ENCODE peak calls at places on chromosomes 7 and 10, in eight cellular contexts. K is Calu3; W is cardiac muscle cell; Y is CD4-positive, alpha-beta T cell; J is transverse colon; O is brain microvascular endothelial cell; U is endothelial cell; D is right lobe of liver. M is an unnamed sample.
A peak's percentile ranks its signal among the peaks of the same experiment; 100 is the strongest.

GRCh38 chr10:104066945-104067344 is 18.7 kb downstream of the COL17A1 start:
- DNase-seq in D (no peak), K (no peak), O (no peak), W (no peak), J (no peak), U (no peak), Y (no peak), M (no peak)

GRCh38 chr7:148515728-148516715 is 74.5 kb upstream of the C7orf33 start:
- DNase-seq in K (no peak), U (no peak), Y (no peak), W (no peak), D (no peak), J (no peak), O (peak; percentile 28), M (no peak)

GRCh38 chr7:87671-88070 is 104.7 kb upstream of the FAM20C start:
- DNase-seq in W (no peak), D (no peak), Y (no peak), O (no peak), K (no peak), J (no peak), U (no peak), M (peak; percentile 76)

GRCh38 chr10:70655316-70655715 is 17.0 kb upstream of the ADAMTS14 start:
- DNase-seq in Y (no peak), K (no peak), O (no peak), W (no peak), D (peak; percentile 23), U (no peak), J (no peak), M (peak; percentile 44)

GRCh38 chr10:114017873-114018272 is 25.8 kb upstream of the ADRB1 start:
- DNase-seq in U (no peak), D (no peak), Y (no peak), K (no peak), J (no peak), O (no peak), W (no peak), M (no peak)

GRCh38 chr7:75905785-75906604 is 9.0 kb upstream of the POR start:
- DNase-seq in W (no peak), U (peak; percentile 10), D (peak; percentile 93), K (peak; percentile 18), J (peak; percentile 53), O (peak; percentile 35), Y (no peak), M (no peak)

GRCh38 chr7:131010714-131011436 is 276.9 kb upstream of the KLF14 start:
- DNase-seq in W (no peak), Y (no peak), J (no peak), K (no peak), D (no peak), O (no peak), U (no peak), M (no peak)

GRCh38 chr10:15313034-15313433 is 58.1 kb downstream of the FAM171A1 start:
- DNase-seq in U (no peak), Y (no peak), K (no peak), D (no peak), J (no peak), O (no peak), W (no peak), M (no peak)

GRCh38 chr10:4672199-4672598 is 153.8 kb upstream of the AKR1E2 start:
- DNase-seq in O (no peak), D (no peak), K (no peak), W (no peak), U (no peak), Y (no peak), J (no peak), M (no peak)

GRCh38 chr10:74079914-74080590 is 70.6 kb downstream of the AP3M1 start:
- DNase-seq in K (no peak), D (no peak), Y (no peak), W (no peak), U (no peak), J (no peak), O (no peak), M (no peak)

GRCh38 chr10:96124230-96125141 is 5.6 kb upstream of the ZNF518A start:
- DNase-seq in W (peak; percentile 61), K (peak; percentile 67), O (peak; percentile 29), J (peak; percentile 63), U (peak; percentile 59), Y (no peak), D (peak; percentile 70), M (no peak)

GRCh38 chr10:90592903-90593302 is 264.9 kb downstream of the HTR7 start:
- DNase-seq in K (peak; percentile 38), O (peak; percentile 48), J (no peak), W (peak; percentile 82), U (peak; percentile 69), Y (no peak), D (no peak), M (no peak)

GRCh38 chr7:111076205-111076604 is 14.7 kb upstream of the LRRN3 start:
- DNase-seq in J (no peak), Y (no peak), U (no peak), D (no peak), W (no peak), K (no peak), O (peak; percentile 66), M (no peak)

GRCh38 chr7:78043159-78043558 is 244.6 kb downstream of the PHTF2 start:
- DNase-seq in W (no peak), O (no peak), U (no peak), J (no peak), Y (no peak), K (no peak), D (no peak), M (no peak)

GRCh38 chr7:128459394-128459878 is 3.8 kb downstream of the HILPDA start:
- DNase-seq in K (peak; percentile 64), D (no peak), W (peak; percentile 73), U (peak; percentile 57), O (peak; percentile 66), J (peak; percentile 77), Y (peak; percentile 69), M (no peak)

DNA sequence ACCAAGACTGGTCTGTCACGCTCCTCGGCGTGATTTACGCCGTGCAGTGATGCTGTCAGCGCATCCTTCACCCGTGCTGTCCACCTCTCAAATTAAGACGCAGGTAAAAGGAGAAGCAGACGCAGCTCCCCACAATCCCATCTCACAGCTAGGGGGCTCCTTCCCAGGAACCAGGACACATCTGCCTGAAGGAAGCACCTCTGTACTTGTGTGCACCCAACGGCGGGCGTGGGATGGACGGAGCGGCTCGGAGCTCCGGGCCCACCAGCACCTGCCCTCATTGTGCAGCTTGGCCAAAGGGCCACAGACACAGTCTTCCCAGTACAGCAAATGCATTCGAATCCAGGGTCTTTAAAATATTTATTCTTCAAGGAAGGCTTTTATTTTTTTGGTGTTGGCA is 55.3 kb downstream of the STK32C start:
- DNase-seq in D (no peak), J (no peak), Y (no peak), O (no peak), U (no peak), W (no peak), K (no peak), M (no peak)
- TF ChIP-seq CTCF in D (no peak), J (no peak), Y (no peak), O (peak; percentile 40), U (no peak), W (peak; percentile 9), K (no peak), M (no peak)

GRCh38 chr7:86914468-86915054 is 144.9 kb downstream of the ELAPOR2 start:
- DNase-seq in O (no peak), D (no peak), U (no peak), Y (no peak), J (no peak), W (peak; percentile 32), K (peak; percentile 2), M (no peak)

GRCh38 chr7:86908948-86909347 is 150.5 kb downstream of the ELAPOR2 start:
- DNase-seq in K (no peak), U (peak; percentile 33), O (no peak), D (no peak), Y (no peak), J (no peak), W (peak; percentile 64), M (no peak)

GRCh38 chr7:86913709-86914108 is 145.7 kb downstream of the ELAPOR2 start:
- DNase-seq in O (no peak), J (no peak), K (no peak), U (no peak), W (no peak), D (no peak), Y (no peak), M (no peak)

GRCh38 chr7:86916277-86916825 is 143.1 kb downstream of the ELAPOR2 start:
- DNase-seq in U (no peak), O (no peak), D (no peak), W (no peak), J (no peak), K (no peak), Y (no peak), M (no peak)

DNA sequence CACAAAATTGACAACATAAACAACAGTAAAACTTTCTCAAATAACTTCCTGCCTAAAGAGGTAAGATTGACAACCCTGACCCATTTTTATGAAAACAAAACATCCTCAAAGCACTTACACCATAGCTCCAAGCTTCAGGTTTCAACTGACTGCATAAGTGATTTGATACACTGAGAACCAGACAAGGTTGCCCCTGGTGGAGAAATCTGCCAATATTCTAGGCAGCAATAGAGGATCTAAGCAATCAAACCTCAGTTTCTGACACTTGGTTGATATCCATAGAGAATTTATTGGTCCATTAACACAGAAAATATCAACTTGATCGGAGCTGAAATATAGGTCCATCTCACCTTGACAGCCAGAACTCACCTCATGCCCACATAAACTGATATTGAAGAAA is 147.8 kb downstream of the ELAPOR2 start:
- DNase-seq in K (no peak), D (no peak), O (no peak), U (no peak), J (no peak), W (no peak), Y (no peak), M (no peak)
- TF ChIP-seq CTCF in K (peak; percentile 21), D (no peak), O (no peak), U (peak; percentile 30), J (no peak), W (no peak), Y (no peak), M (peak; percentile 24)

GRCh38 chr7:129468087-129468486 is 33.9 kb downstream of the STRIP2 start:
- DNase-seq in U (no peak), O (peak; percentile 23), J (no peak), K (no peak), Y (no peak), D (no peak), W (no peak), M (no peak)
- TF ChIP-seq CTCF in U (no peak), O (no peak), J (no peak), K (no peak), Y (no peak), D (no peak), W (no peak), M (no peak)

GRCh38 chr10:127071126-127071525 is 125.3 kb downstream of the INSYN2A start:
- DNase-seq in O (no peak), W (no peak), J (no peak), U (no peak), Y (no peak), K (no peak), D (no peak), M (no peak)

GRCh38 chr10:127068485-127068884 is 127.9 kb downstream of the INSYN2A start:
- DNase-seq in U (no peak), O (no peak), Y (no peak), K (no peak), W (no peak), D (no peak), J (no peak), M (no peak)

GRCh38 chr10:127063762-127064161 is 132.6 kb downstream of the INSYN2A start:
- DNase-seq in U (no peak), Y (no peak), D (no peak), O (no peak), K (no peak), W (no peak), J (no peak), M (no peak)

GRCh38 chr10:127064474-127064873 is 131.9 kb downstream of the INSYN2A start:
- DNase-seq in J (no peak), D (no peak), O (no peak), U (no peak), Y (no peak), W (no peak), K (no peak), M (no peak)

GRCh38 chr10:127069436-127069835 is 127.0 kb downstream of the INSYN2A start:
- DNase-seq in K (no peak), W (no peak), U (no peak), J (no peak), D (no peak), O (no peak), Y (no peak), M (peak; percentile 42)
- TF ChIP-seq CTCF in K (no peak), W (no peak), U (no peak), J (no peak), D (no peak), O (no peak), Y (no peak), M (no peak)